ENCODE peak calls at places on chromosomes 16 and 17, in ten cellular contexts. H is AG10803; P is body of pancreas; S is fibroblast of lung; D is fibroblast of the aortic adventitia; Y is NT2/D1; N is MM.1S; W is gastrocnemius medialis; Z is CD4-positive, alpha-beta memory T cell; L is AG04450. G is an unnamed sample.
A peak's percentile ranks its signal among the peaks of the same experiment; 100 is the strongest.

GRCh38 chr16:31179747-31180458 is at the start of gene FUS:
- DNase-seq in H (peak; percentile 84), P (peak; percentile 95), S (peak; percentile 91), D (peak; percentile 90), Y (peak; percentile 83), N (peak; percentile 94), W (peak; percentile 83), Z (peak; percentile 94), L (peak; percentile 85), G (peak; percentile 89)

GRCh38 chr16:87295259-87295658 is 21.9 kb downstream of the C16orf95 start:
- DNase-seq in H (no peak), P (no peak), S (peak; percentile 11), D (no peak), Y (no peak), N (peak; percentile 7), W (no peak), Z (no peak), L (no peak), G (no peak)

GRCh38 chr17:13107726-13108235 is 90.0 kb upstream of the ELAC2 start:
- DNase-seq in H (no peak), P (no peak), S (no peak), D (no peak), Y (no peak), N (no peak), W (no peak), Z (no peak), L (no peak), G (no peak)

GRCh38 chr17:1000597-1001490 is 3.9 kb downstream of the TIMM22 start:
- DNase-seq in H (peak; percentile 69), P (no peak), S (peak; percentile 83), D (peak; percentile 44), Y (no peak), N (no peak), W (peak; percentile 72), Z (no peak), L (no peak), G (peak; percentile 64)

GRCh38 chr16:23432176-23433128 is 20.5 kb downstream of the COG7 start:
- DNase-seq in H (no peak), P (no peak), S (no peak), D (no peak), Y (peak; percentile 47), N (peak; percentile 55), W (no peak), Z (no peak), L (no peak), G (no peak)

GRCh38 chr16:66382966-66383299 is 16.4 kb downstream of the CDH5 start:
- DNase-seq in H (peak; percentile 71), P (no peak), S (peak; percentile 54), D (peak; percentile 81), Y (peak; percentile 60), N (no peak), W (no peak), Z (no peak), L (peak; percentile 52), G (peak; percentile 88)

GRCh38 chr17:1732241-1733046 is 7.9 kb downstream of the WDR81 start:
- DNase-seq in H (no peak), P (peak; percentile 10), S (no peak), D (no peak), Y (no peak), N (no peak), W (no peak), Z (no peak), L (no peak), G (no peak)

GRCh38 chr16:17171250-17172143 is 299.3 kb downstream of the XYLT1 start:
- DNase-seq in H (no peak), P (peak; percentile 25), S (no peak), D (no peak), Y (no peak), N (no peak), W (no peak), Z (no peak), L (no peak), G (no peak)

GRCh38 chr17:31286587-31286986 is 10.5 kb downstream of the OMG start:
- DNase-seq in H (no peak), P (no peak), S (no peak), D (no peak), Y (no peak), N (no peak), W (no peak), Z (no peak), L (no peak), G (no peak)

GRCh38 chr16:67212766-67213165 is 13.8 kb downstream of the ELMO3 start:
- DNase-seq in H (no peak), P (no peak), S (no peak), D (no peak), Y (no peak), N (no peak), W (no peak), Z (no peak), L (no peak), G (no peak)

GRCh38 chr17:49894761-49895160 is 46.9 kb upstream of the TAC4 start:
- DNase-seq in H (no peak), P (no peak), S (no peak), D (no peak), Y (no peak), N (no peak), W (no peak), Z (no peak), L (no peak), G (no peak)

GRCh38 chr16:66885491-66885890 is 5.2 kb downstream of the PDP2 start:
- DNase-seq in H (no peak), P (no peak), S (no peak), D (no peak), Y (no peak), N (no peak), W (no peak), Z (no peak), L (no peak), G (no peak)

GRCh38 chr16:1309888-1310831 is 724 bp downstream of the UBE2I start:
- DNase-seq in H (peak; percentile 48), P (no peak), S (peak; percentile 47), D (peak; percentile 52), Y (no peak), N (peak; percentile 36), W (peak; percentile 41), Z (peak; percentile 62), L (no peak), G (peak; percentile 32)

GRCh38 chr17:65009848-65010247 is 46.7 kb downstream of the GNA13 start:
- DNase-seq in H (no peak), P (no peak), S (no peak), D (no peak), Y (no peak), N (no peak), W (no peak), Z (no peak), L (no peak), G (no peak)

GRCh38 chr17:7834554-7834890 is 505 bp downstream of the KDM6B start:
- DNase-seq in H (no peak), P (peak; percentile 61), S (peak; percentile 51), D (no peak), Y (no peak), N (peak; percentile 42), W (peak; percentile 53), Z (no peak), L (no peak), G (peak; percentile 26)

GRCh38 chr16:23302045-23302956 is at the start of gene SCNN1B:
- DNase-seq in H (no peak), P (peak; percentile 25), S (no peak), D (no peak), Y (no peak), N (peak; percentile 91), W (no peak), Z (no peak), L (no peak), G (no peak)

GRCh38 chr17:42484304-42484703 is 25.6 kb downstream of the ATP6V0A1 start:
- DNase-seq in H (no peak), P (peak; percentile 14), S (no peak), D (no peak), Y (no peak), N (peak; percentile 83), W (no peak), Z (peak; percentile 88), L (no peak), G (no peak)

GRCh38 chr17:16255481-16255901 is 38.5 kb downstream of the PIGL start:
- DNase-seq in H (peak; percentile 31), P (peak; percentile 82), S (peak; percentile 82), D (peak; percentile 85), Y (no peak), N (no peak), W (no peak), Z (no peak), L (no peak), G (peak; percentile 57)

GRCh38 chr17:16879686-16880085 is 92.2 kb downstream of the TNFRSF13B start:
- DNase-seq in H (no peak), P (no peak), S (no peak), D (no peak), Y (no peak), N (no peak), W (no peak), Z (no peak), L (no peak), G (no peak)

GRCh38 chr16:276360-277077 is 775 bp upstream of the RGS11 start:
- DNase-seq in H (no peak), P (peak; percentile 55), S (no peak), D (no peak), Y (no peak), N (no peak), W (no peak), Z (no peak), L (no peak), G (no peak)
- H3K4me3 ChIP-seq in H (no peak overlapping the region), P (no peak overlapping the region), S (no peak overlapping the region), D (no peak overlapping the region), Y (no peak overlapping the region), N (no peak overlapping the region), W (no peak overlapping the region), Z (no peak overlapping the region), L (no peak overlapping the region), G (no peak overlapping the region)

DNA sequence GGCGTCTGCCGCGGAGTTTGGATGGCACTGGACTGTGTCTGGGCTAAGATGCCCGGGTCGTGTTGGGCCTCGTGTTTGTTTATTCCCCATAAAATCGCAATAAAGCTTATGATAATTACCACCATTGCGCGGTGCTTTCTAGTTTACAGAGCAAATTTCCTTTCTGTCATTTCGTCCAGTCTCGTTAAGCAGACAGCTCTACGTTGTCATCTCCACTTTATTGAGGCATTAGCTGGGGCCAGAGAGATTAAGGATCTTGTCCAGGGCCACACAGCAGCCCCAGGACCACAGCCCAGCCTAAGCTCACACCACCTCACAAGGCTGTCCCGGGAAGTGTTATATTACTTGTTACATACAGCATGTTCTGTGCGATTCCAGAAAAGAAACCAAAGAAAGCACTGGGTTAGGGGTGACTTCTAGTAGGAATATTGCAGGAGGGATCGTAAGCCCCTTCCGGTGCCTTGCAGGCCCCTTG is 6.4 kb downstream of the NOS2 start:
- DNase-seq in H (no peak), P (no peak), S (no peak), D (no peak), Y (no peak), N (no peak), W (no peak), Z (no peak), L (no peak), G (no peak)
- H3K4me3 ChIP-seq in H (no peak overlapping the region), P (no peak overlapping the region), S (no peak overlapping the region), D (no peak overlapping the region), Y (peak overlapping the region; percentile 29), N (no peak overlapping the region), W (peak overlapping the region; percentile 52), Z (no peak overlapping the region), L (peak overlapping the region; percentile 14), G (no peak overlapping the region)

GRCh38 chr17:19579192-19579668 is 45.6 kb downstream of the SLC47A1 start:
- DNase-seq in H (no peak), P (no peak), S (no peak), D (no peak), Y (no peak), N (no peak), W (no peak), Z (no peak), L (no peak), G (no peak)
- H3K4me3 ChIP-seq in H (no peak overlapping the region), P (no peak overlapping the region), S (no peak overlapping the region), D (no peak overlapping the region), Y (peak overlapping the region; percentile 2), N (no peak overlapping the region), W (no peak overlapping the region), Z (no peak overlapping the region), L (no peak overlapping the region), G (no peak overlapping the region)

GRCh38 chr17:68246271-68247028 is 1.4 kb upstream of the AMZ2 start:
- DNase-seq in H (no peak), P (no peak), S (no peak), D (no peak), Y (no peak), N (no peak), W (no peak), Z (no peak), L (no peak), G (no peak)
- H3K4me3 ChIP-seq in H (no peak overlapping the region), P (no peak overlapping the region), S (no peak overlapping the region), D (no peak overlapping the region), Y (no peak overlapping the region), N (peak overlapping the region; percentile 94), W (peak overlapping the region; percentile 95), Z (no peak overlapping the region), L (no peak overlapping the region), G (no peak overlapping the region)

G was measured in astrocyte of the spinal cord.